ENCODE peak calls at places on chromosomes 13 and 19, in eight cellular contexts. R is brain microvascular endothelial cell, E is foreskin fibroblast, K is breast epithelium, L is fibroblast of pulmonary artery, V is AG04449, O is upper lobe of left lung, M is vagina. S is an unnamed sample.

GRCh38 chr13:83221813-83222241 is 660.4 kb downstream of the SLITRK1 start:
- DNase-seq in R (peak), E (peak), K (no peak), L (peak), V (peak), O (no peak), M (no peak), S (peak)

GRCh38 chr13:98675837-98676236 is 76.6 kb downstream of the SLC15A1 start:
- DNase-seq in R (no peak), E (no peak), K (no peak), L (no peak), V (no peak), O (peak), M (no peak), S (no peak)

GRCh38 chr19:39813264-39813998 is 20.5 kb downstream of the DYRK1B start:
- DNase-seq in R (no peak), E (no peak), K (no peak), L (no peak), V (no peak), O (no peak), M (no peak), S (no peak)

GRCh38 chr19:9075064-9075964 is 11.5 kb upstream of the OR1M1 start:
- DNase-seq in R (peak), E (peak), K (peak), L (peak), V (peak), O (peak), M (no peak), S (peak)

GRCh38 chr19:33780251-33780650 is 16.4 kb upstream of the KCTD15 start:
- DNase-seq in R (no peak), E (no peak), K (no peak), L (no peak), V (no peak), O (no peak), M (no peak), S (no peak)

GRCh38 chr19:27892500-27892899 is 1320.5 kb downstream of the UQCRFS1 start:
- DNase-seq in R (no peak), E (no peak), K (no peak), L (no peak), V (no peak), O (no peak), M (no peak), S (no peak)

GRCh38 chr13:94479559-94480095 is at the start of gene DCT:
- DNase-seq in R (no peak), E (no peak), K (no peak), L (no peak), V (no peak), O (no peak), M (no peak), S (no peak)

GRCh38 chr19:23817519-23817918 is 58.8 kb upstream of the ZNF681 start:
- DNase-seq in R (peak), E (peak), K (no peak), L (peak), V (no peak), O (no peak), M (no peak), S (peak)

GRCh38 chr13:36973621-36974268 is 25.4 kb downstream of the ALG5 start:
- DNase-seq in R (no peak), E (no peak), K (no peak), L (no peak), V (no peak), O (no peak), M (no peak), S (no peak)

GRCh38 chr19:28234637-28235036 is 978.3 kb downstream of the UQCRFS1 start:
- DNase-seq in R (peak), E (peak), K (no peak), L (peak), V (no peak), O (no peak), M (no peak), S (peak)

GRCh38 chr13:32135655-32136054 is 104.1 kb downstream of the FRY start:
- DNase-seq in R (peak), E (peak), K (no peak), L (no peak), V (no peak), O (no peak), M (no peak), S (no peak)

DNA sequence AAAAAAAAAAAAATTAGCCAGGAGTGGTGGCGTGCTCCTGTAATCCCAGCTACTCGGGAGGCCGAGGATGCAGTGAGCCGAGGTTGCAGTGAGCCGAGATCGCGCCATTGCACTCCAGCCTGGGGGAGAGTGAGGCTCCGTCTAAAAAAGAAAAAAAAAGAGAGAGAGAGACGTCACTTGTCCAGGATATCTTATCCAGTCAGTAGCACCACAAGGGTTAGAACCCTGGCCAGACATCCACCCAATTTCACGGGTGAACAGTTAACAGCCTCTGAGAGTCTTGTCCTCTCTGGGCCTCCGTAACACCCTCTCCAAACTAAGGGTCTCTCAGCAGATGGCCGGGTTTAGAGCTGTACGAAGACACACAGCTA is 917 bp upstream of the CLPTM1 start:
- DNase-seq in R (no peak), E (no peak), K (no peak), L (no peak), V (no peak), O (no peak), M (no peak), S (no peak)
- H3K4me3 ChIP-seq in R (peak), E (peak), K (peak), L (peak), V (peak), O (peak), M (peak), S (peak)

GRCh38 chr19:45852941-45853340 is 10.0 kb downstream of the SYMPK start:
- DNase-seq in R (no peak), E (no peak), K (no peak), L (no peak), V (no peak), O (no peak), M (no peak), S (no peak)

GRCh38 chr19:45852145-45852750 is 10.7 kb downstream of the SYMPK start:
- DNase-seq in R (peak), E (peak), K (no peak), L (no peak), V (no peak), O (no peak), M (no peak), S (no peak)

GRCh38 chr19:45854167-45854778 is 8.7 kb downstream of the SYMPK start:
- DNase-seq in R (no peak), E (no peak), K (no peak), L (no peak), V (no peak), O (no peak), M (no peak), S (no peak)

GRCh38 chr19:45847661-45848060 is 15.3 kb downstream of the SYMPK start:
- DNase-seq in R (no peak), E (no peak), K (no peak), L (no peak), V (no peak), O (no peak), M (no peak), S (no peak)

DNA sequence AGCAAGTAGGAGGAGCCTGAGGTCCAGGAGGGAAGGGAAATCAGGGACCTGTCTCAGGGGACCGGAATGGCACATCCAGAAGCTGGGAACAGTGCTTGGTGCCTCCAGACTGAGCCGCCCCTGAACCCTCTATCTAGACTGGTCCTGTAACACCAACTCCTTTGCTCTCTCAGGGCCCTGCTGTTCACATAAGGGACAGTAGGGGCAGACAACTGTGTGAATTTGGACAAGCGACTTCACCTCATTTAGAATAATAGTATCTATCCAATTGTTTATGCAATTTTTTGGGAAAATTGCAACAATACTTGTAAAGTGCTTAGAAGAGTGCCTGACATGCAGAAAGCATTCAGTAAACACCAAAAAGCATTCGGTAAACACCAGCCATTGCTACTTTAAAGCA is 14.0 kb downstream of the SYMPK start:
- DNase-seq in R (no peak), E (peak), K (no peak), L (peak), V (no peak), O (no peak), M (no peak), S (no peak)
- TF ChIP-seq CTCF in R (peak), E (peak), K (peak), L (peak), V (peak), O (no peak), M (no peak), S (peak)

DNA sequence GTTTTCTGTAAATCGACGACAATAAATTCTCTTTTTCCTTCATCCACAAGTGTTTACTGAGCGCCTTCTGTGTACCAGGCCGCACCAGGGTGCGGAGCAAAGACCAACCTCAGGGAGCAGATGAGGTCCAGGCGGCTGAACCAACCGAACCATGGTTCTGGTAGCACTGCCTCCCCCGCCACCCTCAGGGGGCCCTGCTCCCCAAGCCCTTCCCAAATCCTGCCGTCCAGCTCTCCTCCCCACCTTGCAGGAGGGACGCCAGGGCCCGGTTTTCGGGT is 5.1 kb downstream of the RNF225 start:
- DNase-seq in R (no peak), E (no peak), K (no peak), L (no peak), V (no peak), O (no peak), M (no peak), S (no peak)
- H3K4me3 ChIP-seq in R (peak), E (peak), K (peak), L (peak), V (peak), O (peak), M (peak), S (peak)

GRCh38 chr13:60000986-60001385 is 162.7 kb downstream of the DIAPH3 start:
- DNase-seq in R (no peak), E (no peak), K (no peak), L (no peak), V (no peak), O (no peak), M (no peak), S (no peak)
- TF ChIP-seq CTCF in R (no peak), E (no peak), K (no peak), L (no peak), V (no peak), O (no peak), M (no peak), S (no peak)

GRCh38 chr19:3136684-3137055 is 837 bp downstream of the GNA15 start:
- DNase-seq in R (no peak), E (no peak), K (no peak), L (no peak), V (no peak), O (peak), M (no peak), S (no peak)
- H3K4me3 ChIP-seq in R (no peak), E (no peak), K (peak), L (no peak), V (no peak), O (peak), M (peak), S (no peak)

GRCh38 chr19:30689474-30689873 is 317.3 kb downstream of the ZNF536 start:
- DNase-seq in R (no peak), E (no peak), K (no peak), L (no peak), V (no peak), O (no peak), M (no peak), S (no peak)
- TF ChIP-seq CTCF in R (peak), E (no peak), K (no peak), L (no peak), V (no peak), O (no peak), M (no peak), S (no peak)

GRCh38 chr13:41492432-41493267 is 35.3 kb downstream of the RGCC start:
- DNase-seq in R (no peak), E (no peak), K (no peak), L (no peak), V (no peak), O (no peak), M (no peak), S (no peak)
- H3K4me3 ChIP-seq in R (no peak), E (no peak), K (no peak), L (no peak), V (no peak), O (no peak), M (no peak), S (no peak)